ENCODE peak calls at places on chromosomes 4 and X, in five cellular contexts. K is A549, G is AG04449, H is GM03348, L is DMS79. R is an unnamed sample.

GRCh38 chrX:16725067-16725466 is 5.7 kb downstream of the SYAP1 start:
- DNase-seq in K (no peak), G (no peak), H (no peak), L (no peak), R (no peak)

GRCh38 chr4:184267673-184268573 is 50.2 kb upstream of the ENPP6 start:
- DNase-seq in K (peak), G (peak), H (peak), L (no peak), R (peak)

GRCh38 chr4:112938461-112939058 is 110.9 kb upstream of the ANK2 start:
- DNase-seq in K (peak), G (peak), H (peak), L (no peak), R (peak)

GRCh38 chr4:80841587-80842281 is 188.8 kb upstream of the BMP3 start:
- DNase-seq in K (no peak), G (no peak), H (no peak), L (no peak), R (no peak)

GRCh38 chrX:153624196-153625091 is 22.6 kb upstream of the DUSP9 start:
- DNase-seq in K (no peak), G (no peak), H (no peak), L (no peak), R (no peak)

GRCh38 chr4:138078264-138078663 is 163.9 kb downstream of the SLC7A11 start:
- DNase-seq in K (no peak), G (no peak), H (no peak), L (no peak), R (no peak)

GRCh38 chr4:48141048-48141447 is 7.0 kb upstream of the TXK start:
- DNase-seq in K (peak), G (no peak), H (peak), L (no peak), R (peak)

GRCh38 chrX:53313746-53314105 is 32.3 kb upstream of the IQSEC2 start:
- DNase-seq in K (no peak), G (no peak), H (no peak), L (no peak), R (no peak)

GRCh38 chr4:55768291-55768690 is 51.3 kb upstream of the EXOC1L start:
- DNase-seq in K (peak), G (peak), H (peak), L (no peak), R (peak)

GRCh38 chr4:89829470-89830138 is 7.4 kb downstream of the SNCA start:
- DNase-seq in K (no peak), G (no peak), H (no peak), L (no peak), R (no peak)

GRCh38 chrX:70479970-70480659 is 35.5 kb downstream of the DLG3 start:
- DNase-seq in K (peak), G (no peak), H (no peak), L (no peak), R (no peak)

GRCh38 chrX:108268434-108269080 is 169.7 kb downstream of the COL4A6 start:
- DNase-seq in K (no peak), G (no peak), H (no peak), L (no peak), R (no peak)

GRCh38 chrX:40845331-40845911 is 110.1 kb upstream of the MED14 start:
- DNase-seq in K (no peak), G (peak), H (peak), L (no peak), R (peak)

GRCh38 chrX:34884693-34885277 is 57.8 kb upstream of the FAM47B start:
- DNase-seq in K (peak), G (no peak), H (peak), L (no peak), R (peak)

GRCh38 chr4:143773998-143774898 is 73.8 kb upstream of the FREM3 start:
- DNase-seq in K (peak), G (no peak), H (peak), L (no peak), R (peak)

GRCh38 chr4:125105561-125105960 is 209.2 kb upstream of the FAT4 start:
- DNase-seq in K (no peak), G (no peak), H (peak), L (no peak), R (no peak)

GRCh38 chr4:52199574-52200338 is 148.7 kb downstream of the SPATA18 start:
- DNase-seq in K (peak), G (no peak), H (peak), L (no peak), R (no peak)

GRCh38 chrX:39491548-39492297 is 606.0 kb downstream of the BCOR start:
- DNase-seq in K (no peak), G (no peak), H (no peak), L (no peak), R (no peak)

GRCh38 chrX:17567173-17567572 is 170.1 kb upstream of the SCML1 start:
- DNase-seq in K (no peak), G (no peak), H (no peak), L (no peak), R (no peak)

GRCh38 chrX:150845091-150845490 is 53.4 kb downstream of the CD99L2 start:
- DNase-seq in K (no peak), G (no peak), H (no peak), L (no peak), R (no peak)

GRCh38 chrX:12446342-12447075 is 308.2 kb downstream of the FRMPD4 start:
- DNase-seq in K (peak), G (no peak), H (peak), L (no peak), R (no peak)

GRCh38 chr4:95141376-95141775 is 383.6 kb downstream of the BMPR1B start:
- DNase-seq in K (no peak), G (no peak), H (peak), L (no peak), R (no peak)

GRCh38 chr4:175540151-175540550 is 271.9 kb downstream of the GPM6A start:
- DNase-seq in K (no peak), G (no peak), H (no peak), L (no peak), R (no peak)

GRCh38 chrX:12894074-12894691 is 12.2 kb upstream of the TLR8 start:
- DNase-seq in K (peak), G (no peak), H (no peak), L (no peak), R (no peak)

GRCh38 chr4:151376540-151376939 is 32.4 kb upstream of the FHIP1A start:
- DNase-seq in K (no peak), G (no peak), H (no peak), L (no peak), R (no peak)

GRCh38 chr4:172245493-172245892 is 432.3 kb downstream of the GALNTL6 start:
- DNase-seq in K (no peak), G (no peak), H (no peak), L (no peak), R (no peak)

GRCh38 chr4:165872443-165873297 is at the start of gene TLL1:
- DNase-seq in K (no peak), G (no peak), H (peak), L (no peak), R (no peak)

GRCh38 chr4:40173470-40173875 is 23.4 kb upstream of the RHOH start:
- DNase-seq in K (no peak), G (no peak), H (no peak), L (no peak), R (no peak)

GRCh38 chrX:46791927-46792825 is 33.3 kb upstream of the SLC9A7 start:
- DNase-seq in K (peak), G (peak), H (peak), L (no peak), R (peak)

GRCh38 chr4:105158837-105159236 is 12.2 kb downstream of the TET2 start:
- DNase-seq in K (no peak), G (no peak), H (no peak), L (no peak), R (no peak)

GRCh38 chrX:137031517-137032377 is 2.0 kb downstream of the GPR101 start:
- DNase-seq in K (peak), G (no peak), H (peak), L (no peak), R (peak)

GRCh38 chr4:10063544-10064300 is 42.4 kb upstream of the SLC2A9 start:
- DNase-seq in K (peak), G (peak), H (peak), L (no peak), R (no peak)

GRCh38 chr4:87851332-87851731 is 18.6 kb downstream of the MEPE start:
- DNase-seq in K (no peak), G (no peak), H (no peak), L (no peak), R (no peak)

GRCh38 chr4:15738877-15739276 is 36.0 kb downstream of the BST1 start:
- DNase-seq in K (no peak), G (no peak), H (peak), L (no peak), R (no peak)

GRCh38 chr4:105767579-105767978 is 59.0 kb downstream of the GSTCD start:
- DNase-seq in K (no peak), G (no peak), H (no peak), L (no peak), R (no peak)